ENCODE peak calls at places on chromosomes 12 and 14, in four cellular contexts. U, Z, Q and H are unnamed samples.

GRCh38 chr12:89707623-89707991 is 1.0 kb downstream of the ATP2B1 start:
- DNase-seq in U (peak), Z (no peak), Q (peak), H (no peak)

GRCh38 chr12:124408822-124409517 is 114.1 kb downstream of the RFLNA start:
- DNase-seq in U (no peak), Z (no peak), Q (no peak), H (no peak)

GRCh38 chr12:100168562-100168961 is 25.9 kb upstream of the BLTP3B start:
- DNase-seq in U (no peak), Z (no peak), Q (no peak), H (no peak)

GRCh38 chr14:22781606-22782000 is 15.1 kb downstream of the OXA1L start:
- DNase-seq in U (no peak), Z (no peak), Q (no peak), H (no peak)

GRCh38 chr12:56522486-56523193 is 1.0 kb downstream of the RBMS2 start:
- DNase-seq in U (peak), Z (no peak), Q (no peak), H (no peak)

GRCh38 chr12:75703131-75703530 is 191.7 kb upstream of the KRR1 start:
- DNase-seq in U (no peak), Z (no peak), Q (no peak), H (no peak)

GRCh38 chr12:122830517-122831214 is 4.6 kb upstream of the HIP1R start:
- DNase-seq in U (peak), Z (no peak), Q (no peak), H (peak)

GRCh38 chr12:52190860-52191729 is 719 bp downstream of the KRT80 start:
- DNase-seq in U (no peak), Z (no peak), Q (no peak), H (no peak)

GRCh38 chr12:108381793-108382436 is 42.8 kb upstream of the CMKLR1 start:
- DNase-seq in U (no peak), Z (no peak), Q (no peak), H (no peak)

GRCh38 chr12:47190271-47190750 is 110.6 kb upstream of the AMIGO2 start:
- DNase-seq in U (no peak), Z (no peak), Q (no peak), H (peak)

GRCh38 chr14:59870277-59871165 is at the start of gene RTN1:
- DNase-seq in U (peak), Z (peak), Q (no peak), H (peak)

GRCh38 chr12:127133675-127134335 is 1133.2 kb upstream of the TMEM132C start:
- DNase-seq in U (no peak), Z (no peak), Q (no peak), H (no peak)

GRCh38 chr12:28759334-28759733 is 389.7 kb upstream of the FAR2 start:
- DNase-seq in U (no peak), Z (peak), Q (peak), H (no peak)

GRCh38 chr14:75123991-75124390 is 2.9 kb downstream of the NEK9 start:
- DNase-seq in U (peak), Z (no peak), Q (no peak), H (no peak)

GRCh38 chr12:48126953-48127630 is 7.9 kb downstream of the PFKM start:
- DNase-seq in U (no peak), Z (no peak), Q (no peak), H (no peak)

GRCh38 chr12:15883536-15883935 is 1.3 kb downstream of the STRAP start:
- DNase-seq in U (no peak), Z (no peak), Q (no peak), H (no peak)

GRCh38 chr12:104859144-104859543 is 98.9 kb downstream of the SLC41A2 start:
- DNase-seq in U (no peak), Z (no peak), Q (no peak), H (no peak)

GRCh38 chr12:40566246-40566645 is 126.0 kb upstream of the CNTN1 start:
- DNase-seq in U (no peak), Z (no peak), Q (no peak), H (no peak)

GRCh38 chr14:71410578-71411279 is 503.5 kb downstream of the PCNX1 start:
- DNase-seq in U (no peak), Z (no peak), Q (no peak), H (no peak)

GRCh38 chr14:89382487-89383170 is 34.4 kb downstream of the FOXN3 start:
- DNase-seq in U (no peak), Z (no peak), Q (no peak), H (no peak)

GRCh38 chr12:113334786-113335539 is at the start of gene SLC8B1:
- DNase-seq in U (peak), Z (peak), Q (peak), H (peak)

GRCh38 chr12:49330032-49330619 is 6.9 kb downstream of the C1QL4 start:
- DNase-seq in U (no peak), Z (no peak), Q (no peak), H (no peak)

GRCh38 chr12:49328816-49329215 is 5.8 kb downstream of the TROAP start:
- DNase-seq in U (no peak), Z (no peak), Q (no peak), H (no peak)

GRCh38 chr12:49331360-49332222 is 5.4 kb downstream of the C1QL4 start:
- DNase-seq in U (peak), Z (no peak), Q (peak), H (peak)

GRCh38 chr12:49332441-49332861 is 4.5 kb downstream of the C1QL4 start:
- DNase-seq in U (no peak), Z (no peak), Q (no peak), H (no peak)

DNA sequence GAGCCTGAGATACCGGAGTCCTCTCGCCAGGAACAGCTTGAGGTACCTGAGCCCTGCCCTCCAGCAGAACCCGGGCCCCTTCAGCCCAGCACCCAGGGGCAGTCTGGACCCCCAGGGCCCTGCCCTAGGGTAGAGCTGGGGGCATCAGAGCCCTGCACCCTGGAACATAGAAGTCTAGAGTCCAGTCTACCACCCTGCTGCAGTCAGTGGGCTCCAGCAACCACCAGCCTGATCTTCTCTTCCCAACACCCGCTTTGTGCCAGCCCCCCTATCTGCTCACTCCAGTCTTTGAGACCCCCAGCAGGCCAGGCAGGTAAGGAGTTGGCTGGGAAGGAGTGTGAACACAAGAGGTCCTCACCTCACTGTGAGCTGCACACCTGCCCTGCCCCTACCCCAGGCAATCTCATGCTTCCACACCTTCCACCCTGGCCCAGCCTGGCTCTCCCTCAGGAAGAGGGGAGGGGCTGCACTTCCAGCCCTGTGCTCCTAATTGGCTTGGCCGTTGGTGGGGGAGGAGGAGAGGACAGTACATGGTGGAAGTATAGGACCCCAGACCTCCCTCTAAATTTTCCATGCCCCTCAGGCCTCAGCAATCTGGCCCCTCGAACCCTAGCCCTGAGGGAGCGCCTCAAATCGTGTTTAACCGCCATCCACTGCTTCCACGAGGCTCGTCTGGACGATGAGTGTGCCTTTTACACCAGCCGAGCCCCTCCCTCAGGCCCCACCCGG is 6.2 kb downstream of the C1QL4 start:
- DNase-seq in U (no peak), Z (no peak), Q (no peak), H (no peak)
- TF ChIP-seq POLR2AphosphoS5 in U (no peak), Z (no peak), Q (no peak), H (no peak)

GRCh38 chr14:99361596-99362220 is 89.7 kb upstream of the BCL11B start:
- DNase-seq in U (no peak), Z (no peak), Q (no peak), H (no peak)
- TF ChIP-seq GABPA in U (no peak), Z (no peak), Q (no peak), H (no peak)

GRCh38 chr12:92133166-92133565 is 12.5 kb downstream of the BTG1 start:
- DNase-seq in U (no peak), Z (no peak), Q (no peak), H (no peak)
- TF ChIP-seq POLR2AphosphoS5 in U (no peak), Z (no peak), Q (no peak), H (no peak)

DNA sequence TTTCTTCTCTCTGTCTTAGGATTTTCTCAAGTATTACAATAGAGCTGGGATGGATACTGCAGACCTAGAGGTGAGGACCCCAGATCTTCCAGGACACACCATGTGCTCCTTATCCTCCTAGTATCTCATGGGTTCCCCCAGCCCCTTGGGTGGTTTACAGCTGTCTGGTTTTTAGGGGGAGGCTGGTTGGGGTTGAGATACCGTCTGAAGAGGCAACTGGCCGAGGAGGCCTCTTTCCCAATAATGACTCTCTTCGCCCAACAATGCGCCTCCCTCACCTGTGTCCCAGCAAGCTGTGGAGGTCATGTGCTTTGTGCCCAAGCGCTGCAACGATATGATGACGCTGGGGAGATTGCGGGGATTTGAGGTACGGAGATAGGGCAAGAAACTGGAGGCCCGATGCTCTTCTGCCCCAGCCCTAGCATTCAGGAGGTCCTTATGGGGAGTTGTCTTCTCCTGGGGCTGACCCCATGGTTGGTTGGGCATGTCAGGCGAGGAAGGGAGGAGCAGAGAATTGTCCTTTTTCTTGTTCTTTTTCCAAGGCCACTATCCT is 3.8 kb downstream of the ARHGEF25 start:
- DNase-seq in U (no peak), Z (no peak), Q (no peak), H (no peak)
- TF ChIP-seq GABPA in U (no peak), Z (no peak), Q (no peak), H (no peak)